ENCODE peak calls at places on chromosomes 2 and 18, in seven cellular contexts. One of them, this sample, is unnamed.

GRCh38 chr2:166516712-166517303 is 22.8 kb upstream of the SCN7A start:
- DNase-seq in AG10803: no peak
- DNase-seq in heart right ventricle: no peak
- DNase-seq in naive thymus-derived CD4-positive, alpha-beta T cell: no peak
- DNase-seq in HCT116: no peak
- DNase-seq in choroid plexus epithelial cell: peak
- DNase-seq in astrocyte of the cerebellum: peak
- DNase-seq in this sample: no peak

GRCh38 chr2:188619146-188619545 is 327.5 kb downstream of the GULP1 start:
- DNase-seq in naive thymus-derived CD4-positive, alpha-beta T cell: no peak
- DNase-seq in heart right ventricle: no peak
- DNase-seq in HCT116: no peak
- DNase-seq in astrocyte of the cerebellum: no peak
- DNase-seq in choroid plexus epithelial cell: no peak
- DNase-seq in AG10803: no peak
- DNase-seq in this sample: no peak

GRCh38 chr2:239939736-239940483 is 85.2 kb downstream of the NDUFA10 start:
- DNase-seq in choroid plexus epithelial cell: no peak
- DNase-seq in heart right ventricle: peak
- DNase-seq in astrocyte of the cerebellum: no peak
- DNase-seq in HCT116: no peak
- DNase-seq in AG10803: no peak
- DNase-seq in naive thymus-derived CD4-positive, alpha-beta T cell: no peak
- DNase-seq in this sample: no peak

GRCh38 chr2:98432145-98432544 is 12.5 kb upstream of the INPP4A start:
- DNase-seq in heart right ventricle: no peak
- DNase-seq in choroid plexus epithelial cell: no peak
- DNase-seq in HCT116: no peak
- DNase-seq in astrocyte of the cerebellum: no peak
- DNase-seq in AG10803: no peak
- DNase-seq in naive thymus-derived CD4-positive, alpha-beta T cell: no peak
- DNase-seq in this sample: no peak

GRCh38 chr2:242052421-242052820 is 182.9 kb downstream of the RTP5 start:
- DNase-seq in astrocyte of the cerebellum: no peak
- DNase-seq in AG10803: no peak
- DNase-seq in naive thymus-derived CD4-positive, alpha-beta T cell: no peak
- DNase-seq in choroid plexus epithelial cell: no peak
- DNase-seq in HCT116: no peak
- DNase-seq in heart right ventricle: no peak
- DNase-seq in this sample: no peak

GRCh38 chr2:33655626-33656025 is 56.5 kb upstream of the FAM98A start:
- DNase-seq in astrocyte of the cerebellum: no peak
- DNase-seq in HCT116: no peak
- DNase-seq in choroid plexus epithelial cell: no peak
- DNase-seq in naive thymus-derived CD4-positive, alpha-beta T cell: no peak
- DNase-seq in heart right ventricle: no peak
- DNase-seq in AG10803: no peak
- DNase-seq in this sample: no peak

GRCh38 chr2:73283545-73284295 is 558 bp downstream of the FBXO41 start:
- DNase-seq in AG10803: no peak
- DNase-seq in choroid plexus epithelial cell: no peak
- DNase-seq in naive thymus-derived CD4-positive, alpha-beta T cell: no peak
- DNase-seq in heart right ventricle: no peak
- DNase-seq in astrocyte of the cerebellum: no peak
- DNase-seq in HCT116: no peak
- DNase-seq in this sample: no peak

GRCh38 chr2:215983581-215984351 is 29.6 kb downstream of the MREG start:
- DNase-seq in HCT116: no peak
- DNase-seq in choroid plexus epithelial cell: no peak
- DNase-seq in heart right ventricle: no peak
- DNase-seq in naive thymus-derived CD4-positive, alpha-beta T cell: no peak
- DNase-seq in astrocyte of the cerebellum: no peak
- DNase-seq in AG10803: peak
- DNase-seq in this sample: no peak

GRCh38 chr2:53167227-53167626 is 600.4 kb upstream of the CHAC2 start:
- DNase-seq in choroid plexus epithelial cell: no peak
- DNase-seq in heart right ventricle: no peak
- DNase-seq in HCT116: no peak
- DNase-seq in AG10803: no peak
- DNase-seq in naive thymus-derived CD4-positive, alpha-beta T cell: no peak
- DNase-seq in astrocyte of the cerebellum: no peak
- DNase-seq in this sample: no peak

GRCh38 chr2:63425606-63426005 is 162.7 kb downstream of the WDPCP start:
- DNase-seq in heart right ventricle: no peak
- DNase-seq in astrocyte of the cerebellum: no peak
- DNase-seq in choroid plexus epithelial cell: peak
- DNase-seq in HCT116: no peak
- DNase-seq in naive thymus-derived CD4-positive, alpha-beta T cell: no peak
- DNase-seq in AG10803: peak
- DNase-seq in this sample: no peak

GRCh38 chr2:108492364-108492763 is 41.9 kb upstream of the LIMS1 start:
- DNase-seq in AG10803: peak
- DNase-seq in heart right ventricle: no peak
- DNase-seq in HCT116: no peak
- DNase-seq in astrocyte of the cerebellum: peak
- DNase-seq in naive thymus-derived CD4-positive, alpha-beta T cell: no peak
- DNase-seq in choroid plexus epithelial cell: peak
- DNase-seq in this sample: peak

GRCh38 chr2:136210822-136211221 is 92.9 kb upstream of the CXCR4 start:
- DNase-seq in naive thymus-derived CD4-positive, alpha-beta T cell: no peak
- DNase-seq in heart right ventricle: no peak
- DNase-seq in AG10803: no peak
- DNase-seq in astrocyte of the cerebellum: no peak
- DNase-seq in choroid plexus epithelial cell: no peak
- DNase-seq in HCT116: no peak
- DNase-seq in this sample: no peak

GRCh38 chr18:47881042-47881441 is 49.4 kb downstream of the SMAD2 start:
- DNase-seq in choroid plexus epithelial cell: no peak
- DNase-seq in HCT116: no peak
- DNase-seq in naive thymus-derived CD4-positive, alpha-beta T cell: no peak
- DNase-seq in heart right ventricle: no peak
- DNase-seq in astrocyte of the cerebellum: no peak
- DNase-seq in AG10803: no peak
- DNase-seq in this sample: no peak

GRCh38 chr2:206955253-206955652 is 15.9 kb downstream of the CPO start:
- DNase-seq in choroid plexus epithelial cell: no peak
- DNase-seq in AG10803: no peak
- DNase-seq in heart right ventricle: no peak
- DNase-seq in HCT116: no peak
- DNase-seq in astrocyte of the cerebellum: no peak
- DNase-seq in naive thymus-derived CD4-positive, alpha-beta T cell: no peak
- DNase-seq in this sample: no peak

GRCh38 chr2:54106631-54107454 is 8.6 kb upstream of the ACYP2 start:
- DNase-seq in choroid plexus epithelial cell: peak
- DNase-seq in astrocyte of the cerebellum: peak
- DNase-seq in naive thymus-derived CD4-positive, alpha-beta T cell: peak
- DNase-seq in heart right ventricle: no peak
- DNase-seq in HCT116: peak
- DNase-seq in AG10803: peak
- DNase-seq in this sample: no peak

GRCh38 chr2:26016012-26016742 is 17.7 kb upstream of the RAB10 start:
- DNase-seq in AG10803: no peak
- DNase-seq in astrocyte of the cerebellum: no peak
- DNase-seq in HCT116: no peak
- DNase-seq in heart right ventricle: no peak
- DNase-seq in naive thymus-derived CD4-positive, alpha-beta T cell: no peak
- DNase-seq in choroid plexus epithelial cell: no peak
- DNase-seq in this sample: no peak

GRCh38 chr2:57962861-57963260 is 83.7 kb upstream of the VRK2 start:
- DNase-seq in naive thymus-derived CD4-positive, alpha-beta T cell: no peak
- DNase-seq in choroid plexus epithelial cell: no peak
- DNase-seq in AG10803: no peak
- DNase-seq in heart right ventricle: no peak
- DNase-seq in HCT116: no peak
- DNase-seq in astrocyte of the cerebellum: no peak
- DNase-seq in this sample: no peak

GRCh38 chr2:46917628-46918027 is 2.0 kb upstream of the MCFD2 start:
- DNase-seq in heart right ventricle: no peak
- DNase-seq in AG10803: no peak
- DNase-seq in naive thymus-derived CD4-positive, alpha-beta T cell: peak
- DNase-seq in HCT116: no peak
- DNase-seq in astrocyte of the cerebellum: no peak
- DNase-seq in choroid plexus epithelial cell: no peak
- DNase-seq in this sample: no peak
- H3K4me3 ChIP-seq in heart right ventricle: no peak
- H3K4me3 ChIP-seq in AG10803: no peak
- H3K4me3 ChIP-seq in naive thymus-derived CD4-positive, alpha-beta T cell: no peak
- H3K4me3 ChIP-seq in HCT116: no peak
- H3K4me3 ChIP-seq in astrocyte of the cerebellum: no peak
- H3K4me3 ChIP-seq in choroid plexus epithelial cell: no peak
- H3K4me3 ChIP-seq in this sample: no peak

DNA sequence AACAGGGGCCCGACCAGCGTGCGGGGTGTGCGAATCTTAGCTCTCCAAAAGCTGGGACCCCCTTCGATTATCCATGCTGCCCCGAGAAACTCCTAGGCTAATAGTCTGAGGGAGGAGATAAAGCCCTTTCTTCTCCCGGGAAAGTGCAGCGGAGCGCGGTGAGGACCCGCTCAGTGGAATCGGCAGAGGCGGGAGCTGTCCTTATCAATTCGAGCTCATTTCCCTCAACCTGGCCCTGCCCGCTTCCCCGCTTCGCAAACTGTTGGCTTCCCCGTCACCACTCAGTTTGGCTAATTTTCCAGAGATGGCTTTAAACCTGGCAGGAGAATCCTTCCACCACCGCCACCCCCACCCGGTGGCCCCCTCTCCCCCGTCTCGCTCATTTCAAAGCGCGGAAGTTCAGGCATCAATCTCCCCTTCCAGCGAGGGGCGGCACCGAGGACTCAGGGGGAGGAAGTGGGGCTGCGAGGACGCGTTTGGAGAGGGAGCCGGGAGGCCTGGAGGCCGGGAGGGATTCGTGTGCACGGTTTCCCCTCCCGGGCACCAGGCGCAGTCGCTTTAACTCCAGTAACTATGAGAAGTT is 1.6 kb downstream of the KLHL14 start:
- DNase-seq in heart right ventricle: no peak
- DNase-seq in choroid plexus epithelial cell: peak
- DNase-seq in naive thymus-derived CD4-positive, alpha-beta T cell: no peak
- DNase-seq in astrocyte of the cerebellum: no peak
- DNase-seq in AG10803: no peak
- DNase-seq in HCT116: no peak
- DNase-seq in this sample: no peak
- H3K4me3 ChIP-seq in heart right ventricle: peak
- H3K4me3 ChIP-seq in choroid plexus epithelial cell: peak
- H3K4me3 ChIP-seq in naive thymus-derived CD4-positive, alpha-beta T cell: no peak
- H3K4me3 ChIP-seq in astrocyte of the cerebellum: peak
- H3K4me3 ChIP-seq in AG10803: no peak
- H3K4me3 ChIP-seq in HCT116: no peak
- H3K4me3 ChIP-seq in this sample: peak

GRCh38 chr2:10375570-10376266 is 72.4 kb downstream of the ODC1 start:
- DNase-seq in naive thymus-derived CD4-positive, alpha-beta T cell: no peak
- DNase-seq in choroid plexus epithelial cell: no peak
- DNase-seq in HCT116: no peak
- DNase-seq in AG10803: no peak
- DNase-seq in astrocyte of the cerebellum: no peak
- DNase-seq in heart right ventricle: no peak
- DNase-seq in this sample: no peak

GRCh38 chr2:10378189-10378588 is 69.9 kb downstream of the ODC1 start:
- DNase-seq in naive thymus-derived CD4-positive, alpha-beta T cell: peak
- DNase-seq in choroid plexus epithelial cell: no peak
- DNase-seq in astrocyte of the cerebellum: no peak
- DNase-seq in HCT116: no peak
- DNase-seq in AG10803: no peak
- DNase-seq in heart right ventricle: no peak
- DNase-seq in this sample: no peak

GRCh38 chr2:10374362-10374943 is 71.7 kb downstream of the HPCAL1 start:
- DNase-seq in HCT116: no peak
- DNase-seq in choroid plexus epithelial cell: no peak
- DNase-seq in naive thymus-derived CD4-positive, alpha-beta T cell: no peak
- DNase-seq in AG10803: no peak
- DNase-seq in astrocyte of the cerebellum: no peak
- DNase-seq in heart right ventricle: no peak
- DNase-seq in this sample: no peak

GRCh38 chr2:10377747-10378085 is 70.4 kb downstream of the ODC1 start:
- DNase-seq in naive thymus-derived CD4-positive, alpha-beta T cell: no peak
- DNase-seq in AG10803: no peak
- DNase-seq in astrocyte of the cerebellum: no peak
- DNase-seq in HCT116: no peak
- DNase-seq in heart right ventricle: no peak
- DNase-seq in choroid plexus epithelial cell: no peak
- DNase-seq in this sample: no peak

DNA sequence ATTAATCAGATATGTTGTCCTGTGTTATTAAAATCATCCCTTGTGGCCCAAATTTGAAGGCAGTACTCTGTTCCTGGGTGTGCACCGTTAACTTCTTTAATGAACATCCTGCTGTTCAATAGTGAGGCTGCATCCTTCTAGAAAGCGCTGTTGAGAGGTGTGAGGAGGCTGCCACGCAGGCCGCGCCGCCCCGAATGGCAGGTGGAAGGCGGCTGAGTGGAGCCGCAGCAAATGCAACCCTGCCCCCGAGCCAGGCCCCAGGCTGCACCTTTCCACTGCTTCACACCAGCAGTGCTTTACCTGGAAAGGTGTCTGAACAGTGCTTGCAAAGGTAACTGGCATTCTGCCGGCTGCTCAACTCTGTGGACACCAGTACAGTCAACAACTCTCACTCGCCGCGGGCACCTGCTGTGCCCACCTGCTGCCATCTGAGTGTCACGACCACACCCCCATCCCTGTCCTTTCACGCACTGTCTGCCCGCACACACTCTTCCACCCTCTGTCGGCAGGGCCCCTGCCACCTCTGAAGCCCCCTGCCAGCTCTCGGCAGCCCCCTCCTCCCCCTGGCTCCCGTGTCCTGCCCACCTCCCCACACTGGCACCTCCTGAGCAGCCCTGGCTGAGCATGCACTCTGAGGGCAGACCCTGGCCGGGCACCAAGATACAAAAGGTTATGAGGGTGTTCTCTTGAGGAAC is 70.9 kb downstream of the ODC1 start:
- DNase-seq in AG10803: no peak
- DNase-seq in heart right ventricle: no peak
- DNase-seq in HCT116: no peak
- DNase-seq in naive thymus-derived CD4-positive, alpha-beta T cell: no peak
- DNase-seq in choroid plexus epithelial cell: no peak
- DNase-seq in astrocyte of the cerebellum: no peak
- DNase-seq in this sample: no peak
- H3K4me3 ChIP-seq in AG10803: no peak
- H3K4me3 ChIP-seq in heart right ventricle: no peak
- H3K4me3 ChIP-seq in HCT116: no peak
- H3K4me3 ChIP-seq in naive thymus-derived CD4-positive, alpha-beta T cell: no peak
- H3K4me3 ChIP-seq in choroid plexus epithelial cell: no peak
- H3K4me3 ChIP-seq in astrocyte of the cerebellum: no peak
- H3K4me3 ChIP-seq in this sample: no peak

DNA sequence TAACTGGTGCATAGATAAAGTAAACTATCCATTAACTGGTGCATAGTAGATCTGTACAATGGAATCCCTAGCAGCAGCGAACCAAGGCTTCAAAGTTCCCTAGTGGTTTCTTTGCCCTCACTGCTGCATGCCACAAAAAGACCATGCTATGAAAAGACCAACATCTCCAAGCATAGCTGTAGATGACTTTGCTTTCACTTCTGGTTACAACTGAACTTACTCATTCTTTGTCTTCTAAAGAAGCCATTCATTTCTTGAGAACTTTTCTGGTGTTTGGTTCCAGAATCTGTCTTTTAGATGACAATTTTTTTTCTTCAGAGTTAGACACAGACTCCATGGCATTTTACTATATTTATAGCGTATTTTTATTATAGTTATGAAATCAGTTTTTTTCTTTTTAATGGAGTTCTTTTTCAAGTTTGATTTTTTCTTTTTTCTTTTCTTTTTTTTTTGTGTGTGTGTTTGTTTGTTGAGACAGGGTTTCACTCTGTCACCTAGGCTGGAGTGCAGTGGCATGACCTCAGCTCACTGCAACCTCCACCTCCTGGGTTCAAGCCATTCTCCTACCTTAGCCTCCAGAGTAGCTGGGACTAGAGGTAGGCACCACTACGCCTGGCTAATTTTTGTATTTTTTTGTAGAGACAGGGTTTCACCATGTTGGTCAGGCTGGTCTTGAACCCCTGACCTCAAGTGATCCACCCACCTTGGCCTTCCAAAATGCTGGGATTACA is 63.6 kb downstream of the SLC35F5 start:
- DNase-seq in choroid plexus epithelial cell: no peak
- DNase-seq in heart right ventricle: no peak
- DNase-seq in HCT116: no peak
- DNase-seq in AG10803: no peak
- DNase-seq in naive thymus-derived CD4-positive, alpha-beta T cell: no peak
- DNase-seq in astrocyte of the cerebellum: no peak
- DNase-seq in this sample: no peak
- H3K4me3 ChIP-seq in choroid plexus epithelial cell: no peak
- H3K4me3 ChIP-seq in heart right ventricle: no peak
- H3K4me3 ChIP-seq in HCT116: no peak
- H3K4me3 ChIP-seq in AG10803: no peak
- H3K4me3 ChIP-seq in naive thymus-derived CD4-positive, alpha-beta T cell: no peak
- H3K4me3 ChIP-seq in astrocyte of the cerebellum: no peak
- H3K4me3 ChIP-seq in this sample: no peak

This sample was measured in retinal pigment epithelial cell.